ENCODE peak calls at places on chromosomes 11 and 22, in seven cellular contexts. One of them, this sample, is unnamed.

GRCh38 chr11:128862913-128863660 is 4.0 kb downstream of the KCNJ1 start:
- DNase-seq in suprapubic skin: no peak
- DNase-seq in cardiac septum: no peak
- DNase-seq in stimulated activated CD4-positive, alpha-beta T cell treated with anti-CD3 and anti-CD28 coated beads, Interleukin-4, amount 100 ng/mL, for 4 hours: no peak
- DNase-seq in effector memory CD8-positive, alpha-beta T cell: no peak
- DNase-seq in ureter: no peak
- DNase-seq in activated CD8-positive, alpha-beta memory T cell treated with anti-CD3 and anti-CD28 coated beads, Interleukin-2, amount 10 ng/mL, durations not matched to agents 7 days and 5 days: no peak
- DNase-seq in this sample: peak; percentile 15

GRCh38 chr11:77084581-77085191 is 17.9 kb downstream of the CAPN5 start:
- DNase-seq in suprapubic skin: peak; percentile 59
- DNase-seq in cardiac septum: peak; percentile 70
- DNase-seq in stimulated activated CD4-positive, alpha-beta T cell treated with anti-CD3 and anti-CD28 coated beads, Interleukin-4, amount 100 ng/mL, for 4 hours: no peak
- DNase-seq in effector memory CD8-positive, alpha-beta T cell: no peak
- DNase-seq in ureter: no peak
- DNase-seq in activated CD8-positive, alpha-beta memory T cell treated with anti-CD3 and anti-CD28 coated beads, Interleukin-2, amount 10 ng/mL, durations not matched to agents 7 days and 5 days: no peak
- DNase-seq in this sample: no peak

GRCh38 chr11:61684870-61685610 is 4.8 kb downstream of the DAGLA start:
- DNase-seq in suprapubic skin: no peak
- DNase-seq in cardiac septum: no peak
- DNase-seq in stimulated activated CD4-positive, alpha-beta T cell treated with anti-CD3 and anti-CD28 coated beads, Interleukin-4, amount 100 ng/mL, for 4 hours: no peak
- DNase-seq in effector memory CD8-positive, alpha-beta T cell: no peak
- DNase-seq in ureter: no peak
- DNase-seq in activated CD8-positive, alpha-beta memory T cell treated with anti-CD3 and anti-CD28 coated beads, Interleukin-2, amount 10 ng/mL, durations not matched to agents 7 days and 5 days: no peak
- DNase-seq in this sample: no peak

GRCh38 chr11:34546511-34547206 is 33.1 kb upstream of the ELF5 start:
- DNase-seq in suprapubic skin: no peak
- DNase-seq in cardiac septum: no peak
- DNase-seq in stimulated activated CD4-positive, alpha-beta T cell treated with anti-CD3 and anti-CD28 coated beads, Interleukin-4, amount 100 ng/mL, for 4 hours: no peak
- DNase-seq in effector memory CD8-positive, alpha-beta T cell: no peak
- DNase-seq in ureter: no peak
- DNase-seq in activated CD8-positive, alpha-beta memory T cell treated with anti-CD3 and anti-CD28 coated beads, Interleukin-2, amount 10 ng/mL, durations not matched to agents 7 days and 5 days: no peak
- DNase-seq in this sample: no peak

GRCh38 chr22:44546686-44547310 is 48.8 kb upstream of the RTL6 start:
- DNase-seq in suprapubic skin: peak; percentile 31
- DNase-seq in cardiac septum: peak; percentile 26
- DNase-seq in stimulated activated CD4-positive, alpha-beta T cell treated with anti-CD3 and anti-CD28 coated beads, Interleukin-4, amount 100 ng/mL, for 4 hours: no peak
- DNase-seq in effector memory CD8-positive, alpha-beta T cell: no peak
- DNase-seq in ureter: no peak
- DNase-seq in activated CD8-positive, alpha-beta memory T cell treated with anti-CD3 and anti-CD28 coated beads, Interleukin-2, amount 10 ng/mL, durations not matched to agents 7 days and 5 days: no peak
- DNase-seq in this sample: no peak

GRCh38 chr11:57539342-57539741 is 1.9 kb downstream of the SMTNL1 start:
- DNase-seq in suprapubic skin: no peak
- DNase-seq in cardiac septum: no peak
- DNase-seq in stimulated activated CD4-positive, alpha-beta T cell treated with anti-CD3 and anti-CD28 coated beads, Interleukin-4, amount 100 ng/mL, for 4 hours: no peak
- DNase-seq in effector memory CD8-positive, alpha-beta T cell: no peak
- DNase-seq in ureter: no peak
- DNase-seq in activated CD8-positive, alpha-beta memory T cell treated with anti-CD3 and anti-CD28 coated beads, Interleukin-2, amount 10 ng/mL, durations not matched to agents 7 days and 5 days: no peak
- DNase-seq in this sample: no peak

GRCh38 chr11:109422755-109423113 is 744 bp downstream of the C11orf87 start:
- DNase-seq in suprapubic skin: no peak
- DNase-seq in cardiac septum: no peak
- DNase-seq in stimulated activated CD4-positive, alpha-beta T cell treated with anti-CD3 and anti-CD28 coated beads, Interleukin-4, amount 100 ng/mL, for 4 hours: no peak
- DNase-seq in effector memory CD8-positive, alpha-beta T cell: no peak
- DNase-seq in ureter: no peak
- DNase-seq in activated CD8-positive, alpha-beta memory T cell treated with anti-CD3 and anti-CD28 coated beads, Interleukin-2, amount 10 ng/mL, durations not matched to agents 7 days and 5 days: no peak
- DNase-seq in this sample: no peak

GRCh38 chr11:104946907-104947306 is 21.5 kb downstream of the CASP4 start:
- DNase-seq in suprapubic skin: no peak
- DNase-seq in cardiac septum: no peak
- DNase-seq in stimulated activated CD4-positive, alpha-beta T cell treated with anti-CD3 and anti-CD28 coated beads, Interleukin-4, amount 100 ng/mL, for 4 hours: no peak
- DNase-seq in effector memory CD8-positive, alpha-beta T cell: peak; percentile 40
- DNase-seq in ureter: no peak
- DNase-seq in activated CD8-positive, alpha-beta memory T cell treated with anti-CD3 and anti-CD28 coated beads, Interleukin-2, amount 10 ng/mL, durations not matched to agents 7 days and 5 days: no peak
- DNase-seq in this sample: no peak

GRCh38 chr22:35258144-35258988 is 1.1 kb downstream of the HMGXB4 start:
- DNase-seq in suprapubic skin: no peak
- DNase-seq in cardiac septum: no peak
- DNase-seq in stimulated activated CD4-positive, alpha-beta T cell treated with anti-CD3 and anti-CD28 coated beads, Interleukin-4, amount 100 ng/mL, for 4 hours: no peak
- DNase-seq in effector memory CD8-positive, alpha-beta T cell: no peak
- DNase-seq in ureter: no peak
- DNase-seq in activated CD8-positive, alpha-beta memory T cell treated with anti-CD3 and anti-CD28 coated beads, Interleukin-2, amount 10 ng/mL, durations not matched to agents 7 days and 5 days: peak; percentile 47
- DNase-seq in this sample: no peak

GRCh38 chr11:44950036-44950624 is 553 bp downstream of the TP53I11 start:
- DNase-seq in suprapubic skin: peak; percentile 78
- DNase-seq in cardiac septum: peak; percentile 85
- DNase-seq in stimulated activated CD4-positive, alpha-beta T cell treated with anti-CD3 and anti-CD28 coated beads, Interleukin-4, amount 100 ng/mL, for 4 hours: peak; percentile 33
- DNase-seq in effector memory CD8-positive, alpha-beta T cell: no peak
- DNase-seq in ureter: no peak
- DNase-seq in activated CD8-positive, alpha-beta memory T cell treated with anti-CD3 and anti-CD28 coated beads, Interleukin-2, amount 10 ng/mL, durations not matched to agents 7 days and 5 days: no peak
- DNase-seq in this sample: no peak

GRCh38 chr11:89491141-89491690 is at the start of gene NOX4:
- DNase-seq in suprapubic skin: peak; percentile 65
- DNase-seq in cardiac septum: peak; percentile 76
- DNase-seq in stimulated activated CD4-positive, alpha-beta T cell treated with anti-CD3 and anti-CD28 coated beads, Interleukin-4, amount 100 ng/mL, for 4 hours: no peak
- DNase-seq in effector memory CD8-positive, alpha-beta T cell: no peak
- DNase-seq in ureter: no peak
- DNase-seq in activated CD8-positive, alpha-beta memory T cell treated with anti-CD3 and anti-CD28 coated beads, Interleukin-2, amount 10 ng/mL, durations not matched to agents 7 days and 5 days: no peak
- DNase-seq in this sample: no peak

GRCh38 chr22:24284747-24285203 is 14.1 kb downstream of the SPECC1L start:
- DNase-seq in suprapubic skin: no peak
- DNase-seq in cardiac septum: no peak
- DNase-seq in stimulated activated CD4-positive, alpha-beta T cell treated with anti-CD3 and anti-CD28 coated beads, Interleukin-4, amount 100 ng/mL, for 4 hours: no peak
- DNase-seq in effector memory CD8-positive, alpha-beta T cell: no peak
- DNase-seq in ureter: no peak
- DNase-seq in activated CD8-positive, alpha-beta memory T cell treated with anti-CD3 and anti-CD28 coated beads, Interleukin-2, amount 10 ng/mL, durations not matched to agents 7 days and 5 days: no peak
- DNase-seq in this sample: no peak

GRCh38 chr11:86955674-86956522 is 703 bp upstream of the FZD4 start:
- DNase-seq in suprapubic skin: peak; percentile 91
- DNase-seq in cardiac septum: peak; percentile 92
- DNase-seq in stimulated activated CD4-positive, alpha-beta T cell treated with anti-CD3 and anti-CD28 coated beads, Interleukin-4, amount 100 ng/mL, for 4 hours: peak; percentile 10
- DNase-seq in effector memory CD8-positive, alpha-beta T cell: peak; percentile 7
- DNase-seq in ureter: peak; percentile 79
- DNase-seq in activated CD8-positive, alpha-beta memory T cell treated with anti-CD3 and anti-CD28 coated beads, Interleukin-2, amount 10 ng/mL, durations not matched to agents 7 days and 5 days: peak; percentile 56
- DNase-seq in this sample: no peak